ENCODE peak calls at places on chromosomes 12 and 14, in ten cellular contexts. I, R, T, F, Q, V, E, M, Z and S are unnamed samples.

GRCh38 chr14:71119075-71119474 is 211.8 kb downstream of the PCNX1 start:
- DNase-seq in T (peak; percentile 65), F (no peak), E (peak; percentile 93), R (no peak), M (no peak), V (no peak), Q (peak; percentile 39), I (no peak), Z (no peak), S (no peak)

GRCh38 chr14:75340921-75341320 is 62.3 kb downstream of the FOS start:
- DNase-seq in I (peak; percentile 94), T (peak; percentile 82), Q (no peak), M (peak; percentile 82), Z (peak; percentile 27), V (peak; percentile 66), R (peak; percentile 63), F (peak; percentile 47), E (no peak), S (no peak)

GRCh38 chr14:63712123-63712522 is 15.7 kb downstream of the SGPP1 start:
- DNase-seq in Z (peak; percentile 31), V (no peak), I (no peak), M (no peak), E (no peak), R (no peak), T (no peak), Q (no peak), F (no peak), S (no peak)

GRCh38 chr14:67574806-67575205 is 25.3 kb downstream of the PIGH start:
- DNase-seq in Q (no peak), V (no peak), I (peak; percentile 21), F (peak; percentile 13), T (no peak), Z (no peak), R (no peak), E (no peak), M (no peak), S (no peak)

GRCh38 chr12:87848248-87848868 is 180.8 kb downstream of the C12orf50 start:
- DNase-seq in Z (peak; percentile 63), T (peak; percentile 72), R (peak; percentile 4), I (no peak), Q (peak; percentile 82), V (no peak), M (peak; percentile 86), E (peak; percentile 61), F (no peak), S (peak; percentile 38)

GRCh38 chr12:52074656-52075408 is 4.7 kb upstream of the SMIM41 start:
- DNase-seq in Z (no peak), I (no peak), Q (no peak), M (no peak), E (no peak), R (no peak), V (no peak), F (no peak), T (no peak), S (no peak)

GRCh38 chr12:104951759-104952509 is 6.2 kb downstream of the SLC41A2 start:
- DNase-seq in Q (peak; percentile 69), I (no peak), V (no peak), T (peak; percentile 56), Z (no peak), R (no peak), F (no peak), E (no peak), M (no peak), S (no peak)

GRCh38 chr12:101698782-101699347 is 1.4 kb downstream of the CHPT1 start:
- DNase-seq in I (no peak), Q (peak; percentile 12), V (no peak), R (peak; percentile 13), Z (no peak), E (no peak), F (no peak), M (peak; percentile 12), T (peak; percentile 27), S (no peak)

GRCh38 chr14:68775614-68776126 is 17.2 kb downstream of the ZFP36L1 start:
- DNase-seq in F (no peak), T (no peak), Z (no peak), I (no peak), M (no peak), E (no peak), V (no peak), R (peak; percentile 5), Q (no peak), S (no peak)

GRCh38 chr12:96445743-96446655 is 43.4 kb upstream of the CFAP54 start:
- DNase-seq in Q (peak; percentile 99), M (peak; percentile 98), E (peak; percentile 99), V (no peak), F (no peak), R (no peak), Z (peak; percentile 80), T (peak; percentile 90), I (no peak), S (no peak)

GRCh38 chr12:57614178-57614947 is 3.1 kb downstream of the ARHGEF25 start:
- DNase-seq in T (peak; percentile 47), V (no peak), M (peak; percentile 42), F (peak; percentile 46), Z (peak; percentile 80), I (peak; percentile 72), E (peak; percentile 30), R (peak; percentile 17), Q (peak; percentile 15), S (no peak)

DNA sequence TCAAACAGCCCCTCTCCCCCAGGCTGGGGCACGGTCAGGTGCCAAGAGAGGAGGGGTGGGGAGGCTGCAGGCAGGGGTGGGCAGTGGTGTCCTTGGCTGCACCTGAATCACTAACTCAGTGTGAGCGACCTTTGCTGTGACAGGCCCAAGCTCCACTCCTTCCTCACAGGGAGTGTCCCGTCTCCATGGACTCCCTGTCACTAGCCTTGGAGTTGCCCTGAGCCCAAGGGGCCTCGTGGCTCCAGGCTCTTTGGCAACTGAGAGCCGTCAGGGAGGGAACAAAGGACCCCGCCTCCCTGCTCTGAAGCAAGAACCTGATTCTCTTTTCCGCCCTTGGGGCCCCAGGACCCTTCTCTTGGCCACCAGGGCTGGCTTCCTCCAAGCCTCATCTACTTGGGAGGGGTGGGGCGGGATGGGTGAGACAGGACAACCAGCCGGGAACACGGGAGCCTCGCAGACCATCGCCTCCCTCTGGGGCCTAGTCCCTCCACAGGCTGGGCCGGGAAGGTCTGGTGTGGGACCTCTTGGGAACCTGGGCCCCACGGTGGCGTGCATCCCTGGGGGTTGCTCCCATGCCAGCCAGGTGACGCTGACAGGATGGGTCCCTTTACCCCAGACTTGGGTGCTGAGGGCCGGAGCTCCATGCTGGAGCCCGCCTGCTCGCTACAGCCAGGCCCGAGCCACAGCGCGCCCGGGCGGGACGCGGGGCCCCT is 935 bp upstream of the ADSS1 start:
- DNase-seq in F (no peak), E (no peak), V (no peak), Z (no peak), M (no peak), R (no peak), I (no peak), T (no peak), Q (no peak), S (no peak)
- H3K4me3 ChIP-seq in F (peak overlapping the region; percentile 76), E (peak overlapping the region; percentile 64), V (peak overlapping the region; percentile 60), Z (no peak overlapping the region), M (no peak overlapping the region), R (no peak overlapping the region), I (peak overlapping the region; percentile 78), T (no peak overlapping the region), Q (no peak overlapping the region), S (peak overlapping the region; percentile 65)

DNA sequence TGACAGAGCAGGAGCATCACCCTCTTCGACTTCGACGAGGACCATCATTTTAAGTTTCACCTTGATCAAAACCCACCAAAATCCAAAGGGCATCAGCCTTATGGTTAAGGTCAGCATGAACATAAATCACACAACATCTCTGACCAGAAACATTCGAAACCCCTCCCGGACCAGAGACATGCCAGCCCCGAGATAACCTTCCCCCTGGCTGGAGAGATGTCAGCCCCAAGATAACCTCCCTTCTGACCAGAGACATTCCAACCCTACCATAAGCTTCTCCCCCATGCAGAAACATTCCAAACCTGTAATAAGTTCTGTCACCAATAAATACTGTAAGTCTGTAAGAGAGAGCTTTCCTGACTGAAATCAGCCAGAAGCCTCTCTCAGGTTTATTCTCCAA is 6.3 kb downstream of the PCNX4 start:
- DNase-seq in T (no peak), M (no peak), E (no peak), V (no peak), Z (no peak), Q (no peak), I (no peak), R (no peak), F (no peak), S (no peak)
- TF ChIP-seq CTCF in T (no peak), M (no peak), E (no peak), V (no peak), Z (no peak), Q (no peak), I (no peak), R (no peak), F (no peak), S (no peak)

GRCh38 chr12:71755146-71755892 is 656 bp downstream of the RAB21 start:
- DNase-seq in F (no peak), T (peak; percentile 84), V (peak; percentile 54), E (peak; percentile 84), I (peak; percentile 72), Z (peak; percentile 77), Q (peak; percentile 73), M (peak; percentile 65), R (peak; percentile 52), S (no peak)
- H3K4me3 ChIP-seq in F (peak overlapping the region; percentile 92), T (peak overlapping the region; percentile 91), V (peak overlapping the region; percentile 76), E (peak overlapping the region; percentile 94), I (peak overlapping the region; percentile 80), Z (peak overlapping the region; percentile 84), Q (peak overlapping the region; percentile 84), M (peak overlapping the region; percentile 98), R (peak overlapping the region; percentile 37), S (peak overlapping the region; percentile 87)

GRCh38 chr12:67669925-67670631 is 21.5 kb downstream of the DYRK2 start:
- DNase-seq in I (no peak), M (no peak), V (no peak), Z (no peak), E (no peak), R (no peak), T (no peak), F (no peak), Q (no peak), S (no peak)

GRCh38 chr12:67669217-67669924 is 20.8 kb downstream of the DYRK2 start:
- DNase-seq in V (no peak), T (no peak), F (no peak), M (no peak), R (no peak), E (no peak), I (no peak), Q (no peak), Z (no peak), S (no peak)

GRCh38 chr12:67667276-67668073 is 18.9 kb downstream of the DYRK2 start:
- DNase-seq in I (peak; percentile 91), T (peak; percentile 55), Z (no peak), E (no peak), F (peak; percentile 45), V (no peak), M (peak; percentile 75), R (peak; percentile 53), Q (no peak), S (no peak)

GRCh38 chr12:67665679-67666078 is 17.1 kb downstream of the DYRK2 start:
- DNase-seq in M (no peak), T (no peak), R (no peak), I (no peak), Z (no peak), F (no peak), V (no peak), Q (no peak), E (no peak), S (no peak)

GRCh38 chr12:67666605-67667004 is 18.1 kb downstream of the DYRK2 start:
- DNase-seq in E (no peak), Z (no peak), R (no peak), I (no peak), M (no peak), F (no peak), Q (no peak), V (no peak), T (no peak), S (no peak)
- TF ChIP-seq CTCF in E (no peak), Z (no peak), R (no peak), I (no peak), M (no peak), F (no peak), Q (no peak), V (no peak), T (no peak), S (no peak)